ENCODE peak calls at places on chromosomes 13 and 19, in seven cellular contexts. K is transverse colon, X is upper lobe of left lung, L is K562, N is breast epithelium, M is suprapubic skin, Y is stomach. I is an unnamed sample.

GRCh38 chr19:51000426-51000825 is 978 bp downstream of the KLK8 start:
- DNase-seq in K (no peak), X (no peak), L (no peak), N (no peak), M (no peak), Y (no peak), I (no peak)

GRCh38 chr19:8244442-8244841 is 35.3 kb downstream of the CERS4 start:
- DNase-seq in K (no peak), X (no peak), L (no peak), N (no peak), M (no peak), Y (no peak), I (no peak)

GRCh38 chr19:32691952-32692726 is 518 bp downstream of the NUDT19 start:
- DNase-seq in K (peak; percentile 66), X (peak; percentile 92), L (peak; percentile 76), N (no peak), M (peak; percentile 74), Y (peak; percentile 70), I (no peak)

GRCh38 chr19:8506402-8506957 is 4.0 kb upstream of the PRAM1 start:
- DNase-seq in K (no peak), X (no peak), L (peak; percentile 51), N (no peak), M (no peak), Y (no peak), I (no peak)

GRCh38 chr19:36488816-36489138 is 584 bp downstream of the ZNF566 start:
- DNase-seq in K (no peak), X (no peak), L (peak; percentile 74), N (no peak), M (no peak), Y (no peak), I (no peak)

GRCh38 chr19:40583283-40583682 is 6.6 kb downstream of the SHKBP1 start:
- DNase-seq in K (no peak), X (no peak), L (no peak), N (no peak), M (no peak), Y (no peak), I (no peak)

GRCh38 chr13:99965329-99966000 is 6.1 kb downstream of the ZIC5 start:
- DNase-seq in K (no peak), X (no peak), L (no peak), N (no peak), M (no peak), Y (no peak), I (no peak)

GRCh38 chr13:68025604-68026003 is 795.5 kb upstream of the PCDH9 start:
- DNase-seq in K (no peak), X (no peak), L (no peak), N (no peak), M (no peak), Y (no peak), I (no peak)

GRCh38 chr13:86563308-86563707 is 764.1 kb upstream of the SLITRK6 start:
- DNase-seq in K (no peak), X (no peak), L (no peak), N (no peak), M (no peak), Y (no peak), I (no peak)

GRCh38 chr13:33545492-33545891 is 259.9 kb upstream of the STARD13 start:
- DNase-seq in K (no peak), X (no peak), L (no peak), N (no peak), M (no peak), Y (no peak), I (no peak)

GRCh38 chr19:51593138-51593890 is 22.2 kb downstream of the ZNF175 start:
- DNase-seq in K (no peak), X (no peak), L (no peak), N (no peak), M (no peak), Y (no peak), I (no peak)

GRCh38 chr13:24851546-24851945 is 87.6 kb downstream of the RNF17 start:
- DNase-seq in K (no peak), X (no peak), L (no peak), N (no peak), M (no peak), Y (no peak), I (no peak)

GRCh38 chr13:83221813-83222241 is 660.4 kb downstream of the SLITRK1 start:
- DNase-seq in K (no peak), X (no peak), L (no peak), N (no peak), M (no peak), Y (no peak), I (no peak)

GRCh38 chr19:52640916-52641315 is 2.8 kb upstream of the ZNF83 start:
- DNase-seq in K (no peak), X (peak; percentile 42), L (peak; percentile 65), N (no peak), M (peak; percentile 62), Y (no peak), I (no peak)

GRCh38 chr13:34207872-34208271 is 389.9 kb downstream of the RFC3 start:
- DNase-seq in K (no peak), X (no peak), L (no peak), N (no peak), M (no peak), Y (no peak), I (no peak)

GRCh38 chr19:47646924-47647323 is 38.0 kb downstream of the BICRA start:
- DNase-seq in K (no peak), X (no peak), L (no peak), N (no peak), M (no peak), Y (no peak), I (no peak)

DNA sequence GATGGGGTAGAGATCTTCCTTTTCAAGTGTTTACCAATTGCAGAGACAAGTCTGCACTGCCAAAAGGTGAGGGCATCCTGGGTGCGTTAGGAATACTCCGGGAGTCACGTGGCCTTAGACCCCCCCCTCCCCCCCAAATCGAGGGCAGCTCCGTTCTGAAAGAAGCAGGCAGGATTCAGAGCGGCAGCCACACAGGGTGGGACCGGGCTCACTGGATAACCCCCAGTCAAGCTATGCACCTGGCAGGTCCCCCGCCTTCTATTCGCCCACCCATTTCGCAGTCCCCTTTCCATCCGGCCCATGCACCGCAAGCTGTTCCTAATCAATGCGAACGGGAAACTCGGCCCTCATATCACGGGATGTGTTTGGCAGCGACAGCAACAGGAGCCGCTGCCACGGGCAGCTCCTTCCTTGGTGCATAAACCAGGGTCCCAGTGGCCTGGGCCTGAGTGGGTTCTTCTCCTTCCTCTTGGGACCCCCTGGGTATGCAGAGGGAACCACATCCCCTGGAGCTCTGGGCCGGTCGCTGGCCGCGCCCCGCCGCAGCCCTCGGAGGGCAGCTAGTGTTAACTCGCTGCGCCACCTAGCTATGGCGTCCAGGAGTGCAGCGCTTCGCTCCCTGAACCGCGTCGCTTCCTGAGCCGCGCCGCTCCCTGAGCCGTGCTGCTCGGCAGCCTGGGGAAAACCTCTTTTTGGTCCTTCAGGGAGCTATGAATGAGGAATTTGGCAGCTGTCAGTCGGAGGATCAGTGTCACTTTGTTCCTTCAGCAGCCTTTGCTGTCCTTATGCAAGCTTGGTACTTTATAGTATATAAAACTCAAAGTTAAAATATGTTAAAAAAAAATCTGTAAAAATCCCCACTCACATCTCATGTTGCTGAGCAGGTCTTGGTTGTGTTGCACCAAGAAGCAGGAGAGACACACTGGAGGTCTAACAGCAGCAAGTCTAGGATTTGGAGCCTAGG is 41.4 kb downstream of the LYL1 start:
- DNase-seq in K (peak; percentile 91), X (peak; percentile 95), L (peak; percentile 89), N (peak; percentile 66), M (peak; percentile 91), Y (peak; percentile 87), I (peak; percentile 43)
- H3K27ac ChIP-seq in K (peak overlapping the region; percentile 92), X (peak overlapping the region; percentile 97), L (no peak overlapping the region), N (peak overlapping the region; percentile 69), M (peak overlapping the region; percentile 92), Y (peak overlapping the region; percentile 59), I (peak overlapping the region; percentile 99)

GRCh38 chr19:12652219-12652618 is 14.3 kb downstream of the MAN2B1 start:
- DNase-seq in K (no peak), X (no peak), L (peak; percentile 22), N (no peak), M (no peak), Y (no peak), I (no peak)

GRCh38 chr19:12655546-12655945 is 11.0 kb downstream of the MAN2B1 start:
- DNase-seq in K (no peak), X (no peak), L (no peak), N (no peak), M (no peak), Y (no peak), I (no peak)

GRCh38 chr19:12657966-12658365 is 8.6 kb downstream of the MAN2B1 start:
- DNase-seq in K (no peak), X (peak; percentile 67), L (no peak), N (no peak), M (no peak), Y (no peak), I (no peak)

GRCh38 chr19:12660980-12661379 is 5.6 kb downstream of the MAN2B1 start:
- DNase-seq in K (no peak), X (no peak), L (no peak), N (no peak), M (no peak), Y (no peak), I (no peak)

GRCh38 chr19:12656899-12657571 is 9.5 kb downstream of the MAN2B1 start:
- DNase-seq in K (no peak), X (peak; percentile 75), L (peak; percentile 23), N (no peak), M (no peak), Y (no peak), I (no peak)
- TF ChIP-seq POLR2AphosphoS5 in K (no peak), X (no peak), L (no peak), N (no peak), M (no peak), Y (no peak), I (no peak)

GRCh38 chr19:2230807-2231533 is 5.2 kb downstream of the PLEKHJ1 start:
- DNase-seq in K (no peak), X (peak; percentile 75), L (no peak), N (no peak), M (no peak), Y (no peak), I (no peak)
- H3K27ac ChIP-seq in K (no peak overlapping the region), X (peak overlapping the region; percentile 22), L (no peak overlapping the region), N (no peak overlapping the region), M (peak overlapping the region; percentile 34), Y (no peak overlapping the region), I (peak overlapping the region; percentile 39)

GRCh38 chr19:18156841-18157464 is 4.0 kb downstream of the PIK3R2 start:
- DNase-seq in K (peak; percentile 94), X (peak; percentile 86), L (peak; percentile 98), N (peak; percentile 74), M (peak; percentile 87), Y (peak; percentile 95), I (no peak)
- TF ChIP-seq POLR2AphosphoS5 in K (peak; percentile 75), X (no peak), L (peak; percentile 73), N (no peak), M (no peak), Y (peak; percentile 44), I (no peak)

I was measured in Panc1.